ENCODE peak calls at places on chromosomes 12 and 14, in six cellular contexts. One of them, this sample, is unnamed.

GRCh38 chr12:48198619-48198973 is 4.5 kb downstream of the OR10AD1 start:
- DNase-seq in A172: no peak
- DNase-seq in stimulated activated CD4-positive, alpha-beta T cell treated with anti-CD3 and anti-CD28 coated beads, TNF-alpha, amount 100 ng/mL, for 1 hour: no peak
- DNase-seq in HS-5: no peak
- DNase-seq in fibroblast of pulmonary artery: peak
- DNase-seq in CD4-positive, alpha-beta T cell: peak
- DNase-seq in this sample: no peak

GRCh38 chr12:111398530-111398929 is 7.2 kb upstream of the SH2B3 start:
- DNase-seq in fibroblast of pulmonary artery: no peak
- DNase-seq in HS-5: no peak
- DNase-seq in A172: no peak
- DNase-seq in CD4-positive, alpha-beta T cell: no peak
- DNase-seq in stimulated activated CD4-positive, alpha-beta T cell treated with anti-CD3 and anti-CD28 coated beads, TNF-alpha, amount 100 ng/mL, for 1 hour: no peak
- DNase-seq in this sample: no peak

GRCh38 chr12:13843841-13844240 is 137.6 kb downstream of the GRIN2B start:
- DNase-seq in HS-5: no peak
- DNase-seq in A172: no peak
- DNase-seq in stimulated activated CD4-positive, alpha-beta T cell treated with anti-CD3 and anti-CD28 coated beads, TNF-alpha, amount 100 ng/mL, for 1 hour: no peak
- DNase-seq in CD4-positive, alpha-beta T cell: no peak
- DNase-seq in fibroblast of pulmonary artery: no peak
- DNase-seq in this sample: no peak

GRCh38 chr12:89353188-89353822 is 1.0 kb upstream of the DUSP6 start:
- DNase-seq in CD4-positive, alpha-beta T cell: no peak
- DNase-seq in A172: peak
- DNase-seq in HS-5: no peak
- DNase-seq in fibroblast of pulmonary artery: peak
- DNase-seq in stimulated activated CD4-positive, alpha-beta T cell treated with anti-CD3 and anti-CD28 coated beads, TNF-alpha, amount 100 ng/mL, for 1 hour: peak
- DNase-seq in this sample: peak

GRCh38 chr12:110929818-110930217 is 9.4 kb upstream of the MYL2 start:
- DNase-seq in HS-5: no peak
- DNase-seq in A172: no peak
- DNase-seq in stimulated activated CD4-positive, alpha-beta T cell treated with anti-CD3 and anti-CD28 coated beads, TNF-alpha, amount 100 ng/mL, for 1 hour: no peak
- DNase-seq in fibroblast of pulmonary artery: no peak
- DNase-seq in CD4-positive, alpha-beta T cell: no peak
- DNase-seq in this sample: no peak

GRCh38 chr12:132168311-132169031 is 24.2 kb downstream of the NOC4L start:
- DNase-seq in stimulated activated CD4-positive, alpha-beta T cell treated with anti-CD3 and anti-CD28 coated beads, TNF-alpha, amount 100 ng/mL, for 1 hour: no peak
- DNase-seq in CD4-positive, alpha-beta T cell: no peak
- DNase-seq in fibroblast of pulmonary artery: no peak
- DNase-seq in A172: no peak
- DNase-seq in HS-5: no peak
- DNase-seq in this sample: no peak

GRCh38 chr14:58861546-58861945 is 223.8 kb downstream of the DACT1 start:
- DNase-seq in A172: no peak
- DNase-seq in stimulated activated CD4-positive, alpha-beta T cell treated with anti-CD3 and anti-CD28 coated beads, TNF-alpha, amount 100 ng/mL, for 1 hour: no peak
- DNase-seq in HS-5: no peak
- DNase-seq in CD4-positive, alpha-beta T cell: no peak
- DNase-seq in fibroblast of pulmonary artery: peak
- DNase-seq in this sample: no peak

GRCh38 chr12:79566452-79566851 is 124.3 kb downstream of the PAWR start:
- DNase-seq in HS-5: no peak
- DNase-seq in stimulated activated CD4-positive, alpha-beta T cell treated with anti-CD3 and anti-CD28 coated beads, TNF-alpha, amount 100 ng/mL, for 1 hour: no peak
- DNase-seq in CD4-positive, alpha-beta T cell: no peak
- DNase-seq in fibroblast of pulmonary artery: peak
- DNase-seq in A172: no peak
- DNase-seq in this sample: no peak

GRCh38 chr14:103136388-103137271 is 13.4 kb downstream of the TNFAIP2 start:
- DNase-seq in HS-5: no peak
- DNase-seq in A172: peak
- DNase-seq in fibroblast of pulmonary artery: peak
- DNase-seq in stimulated activated CD4-positive, alpha-beta T cell treated with anti-CD3 and anti-CD28 coated beads, TNF-alpha, amount 100 ng/mL, for 1 hour: no peak
- DNase-seq in CD4-positive, alpha-beta T cell: no peak
- DNase-seq in this sample: no peak

GRCh38 chr14:28901631-28902030 is 135.0 kb downstream of the FOXG1 start:
- DNase-seq in HS-5: no peak
- DNase-seq in fibroblast of pulmonary artery: no peak
- DNase-seq in A172: no peak
- DNase-seq in stimulated activated CD4-positive, alpha-beta T cell treated with anti-CD3 and anti-CD28 coated beads, TNF-alpha, amount 100 ng/mL, for 1 hour: no peak
- DNase-seq in CD4-positive, alpha-beta T cell: no peak
- DNase-seq in this sample: no peak

GRCh38 chr14:102530828-102531478 is 21.4 kb upstream of the ANKRD9 start:
- DNase-seq in fibroblast of pulmonary artery: no peak
- DNase-seq in stimulated activated CD4-positive, alpha-beta T cell treated with anti-CD3 and anti-CD28 coated beads, TNF-alpha, amount 100 ng/mL, for 1 hour: no peak
- DNase-seq in HS-5: no peak
- DNase-seq in A172: peak
- DNase-seq in CD4-positive, alpha-beta T cell: no peak
- DNase-seq in this sample: no peak

GRCh38 chr12:5184159-5184558 is 140.5 kb downstream of the KCNA5 start:
- DNase-seq in CD4-positive, alpha-beta T cell: no peak
- DNase-seq in A172: no peak
- DNase-seq in stimulated activated CD4-positive, alpha-beta T cell treated with anti-CD3 and anti-CD28 coated beads, TNF-alpha, amount 100 ng/mL, for 1 hour: no peak
- DNase-seq in HS-5: no peak
- DNase-seq in fibroblast of pulmonary artery: no peak
- DNase-seq in this sample: no peak

GRCh38 chr12:106308611-106309010 is 6.1 kb downstream of the TCP11L2 start:
- DNase-seq in fibroblast of pulmonary artery: no peak
- DNase-seq in HS-5: no peak
- DNase-seq in stimulated activated CD4-positive, alpha-beta T cell treated with anti-CD3 and anti-CD28 coated beads, TNF-alpha, amount 100 ng/mL, for 1 hour: no peak
- DNase-seq in A172: no peak
- DNase-seq in CD4-positive, alpha-beta T cell: no peak
- DNase-seq in this sample: no peak

GRCh38 chr14:22386924-22387775 is 201.9 kb downstream of the DAD1 start:
- DNase-seq in A172: peak
- DNase-seq in HS-5: peak
- DNase-seq in CD4-positive, alpha-beta T cell: no peak
- DNase-seq in fibroblast of pulmonary artery: peak
- DNase-seq in stimulated activated CD4-positive, alpha-beta T cell treated with anti-CD3 and anti-CD28 coated beads, TNF-alpha, amount 100 ng/mL, for 1 hour: no peak
- DNase-seq in this sample: no peak

GRCh38 chr12:49868952-49869815 is 26.3 kb upstream of the BCDIN3D start:
- DNase-seq in stimulated activated CD4-positive, alpha-beta T cell treated with anti-CD3 and anti-CD28 coated beads, TNF-alpha, amount 100 ng/mL, for 1 hour: no peak
- DNase-seq in fibroblast of pulmonary artery: peak
- DNase-seq in A172: peak
- DNase-seq in CD4-positive, alpha-beta T cell: no peak
- DNase-seq in HS-5: peak
- DNase-seq in this sample: no peak

GRCh38 chr12:62689042-62689839 is 222.6 kb downstream of the MON2 start:
- DNase-seq in CD4-positive, alpha-beta T cell: no peak
- DNase-seq in HS-5: no peak
- DNase-seq in stimulated activated CD4-positive, alpha-beta T cell treated with anti-CD3 and anti-CD28 coated beads, TNF-alpha, amount 100 ng/mL, for 1 hour: no peak
- DNase-seq in A172: no peak
- DNase-seq in fibroblast of pulmonary artery: no peak
- DNase-seq in this sample: no peak

GRCh38 chr12:52551466-52551865 is 1.5 kb downstream of the KRT71 start:
- DNase-seq in A172: no peak
- DNase-seq in fibroblast of pulmonary artery: no peak
- DNase-seq in HS-5: no peak
- DNase-seq in stimulated activated CD4-positive, alpha-beta T cell treated with anti-CD3 and anti-CD28 coated beads, TNF-alpha, amount 100 ng/mL, for 1 hour: no peak
- DNase-seq in CD4-positive, alpha-beta T cell: no peak
- DNase-seq in this sample: no peak

GRCh38 chr12:94872671-94873367 is 130.7 kb downstream of the NDUFA12 start:
- DNase-seq in fibroblast of pulmonary artery: no peak
- DNase-seq in HS-5: no peak
- DNase-seq in CD4-positive, alpha-beta T cell: no peak
- DNase-seq in A172: no peak
- DNase-seq in stimulated activated CD4-positive, alpha-beta T cell treated with anti-CD3 and anti-CD28 coated beads, TNF-alpha, amount 100 ng/mL, for 1 hour: no peak
- DNase-seq in this sample: no peak

GRCh38 chr14:51616724-51617409 is 34.8 kb upstream of the FRMD6 start:
- DNase-seq in HS-5: peak
- DNase-seq in A172: peak
- DNase-seq in CD4-positive, alpha-beta T cell: no peak
- DNase-seq in stimulated activated CD4-positive, alpha-beta T cell treated with anti-CD3 and anti-CD28 coated beads, TNF-alpha, amount 100 ng/mL, for 1 hour: no peak
- DNase-seq in fibroblast of pulmonary artery: peak
- DNase-seq in this sample: no peak

GRCh38 chr12:21453312-21453852 is 15.9 kb downstream of the PYROXD1 start:
- DNase-seq in stimulated activated CD4-positive, alpha-beta T cell treated with anti-CD3 and anti-CD28 coated beads, TNF-alpha, amount 100 ng/mL, for 1 hour: no peak
- DNase-seq in A172: no peak
- DNase-seq in CD4-positive, alpha-beta T cell: no peak
- DNase-seq in HS-5: no peak
- DNase-seq in fibroblast of pulmonary artery: no peak
- DNase-seq in this sample: no peak

GRCh38 chr12:47554046-47554653 is 151.7 kb downstream of the RPAP3 start:
- DNase-seq in A172: no peak
- DNase-seq in fibroblast of pulmonary artery: no peak
- DNase-seq in CD4-positive, alpha-beta T cell: no peak
- DNase-seq in stimulated activated CD4-positive, alpha-beta T cell treated with anti-CD3 and anti-CD28 coated beads, TNF-alpha, amount 100 ng/mL, for 1 hour: no peak
- DNase-seq in HS-5: no peak
- DNase-seq in this sample: no peak

GRCh38 chr12:95633049-95633545 is 81.8 kb upstream of the USP44 start:
- DNase-seq in A172: peak
- DNase-seq in HS-5: peak
- DNase-seq in stimulated activated CD4-positive, alpha-beta T cell treated with anti-CD3 and anti-CD28 coated beads, TNF-alpha, amount 100 ng/mL, for 1 hour: no peak
- DNase-seq in fibroblast of pulmonary artery: peak
- DNase-seq in CD4-positive, alpha-beta T cell: no peak
- DNase-seq in this sample: no peak

GRCh38 chr12:94500831-94501567 is 41.3 kb upstream of the CEP83 start:
- DNase-seq in fibroblast of pulmonary artery: peak
- DNase-seq in HS-5: no peak
- DNase-seq in stimulated activated CD4-positive, alpha-beta T cell treated with anti-CD3 and anti-CD28 coated beads, TNF-alpha, amount 100 ng/mL, for 1 hour: no peak
- DNase-seq in A172: no peak
- DNase-seq in CD4-positive, alpha-beta T cell: no peak
- DNase-seq in this sample: no peak

GRCh38 chr12:99824900-99825562 is 159.7 kb downstream of the ANKS1B start:
- DNase-seq in stimulated activated CD4-positive, alpha-beta T cell treated with anti-CD3 and anti-CD28 coated beads, TNF-alpha, amount 100 ng/mL, for 1 hour: no peak
- DNase-seq in A172: no peak
- DNase-seq in CD4-positive, alpha-beta T cell: no peak
- DNase-seq in fibroblast of pulmonary artery: no peak
- DNase-seq in HS-5: no peak
- DNase-seq in this sample: no peak

GRCh38 chr14:72000907-72001306 is 68.7 kb downstream of the RGS6 start:
- DNase-seq in HS-5: no peak
- DNase-seq in stimulated activated CD4-positive, alpha-beta T cell treated with anti-CD3 and anti-CD28 coated beads, TNF-alpha, amount 100 ng/mL, for 1 hour: no peak
- DNase-seq in fibroblast of pulmonary artery: no peak
- DNase-seq in CD4-positive, alpha-beta T cell: no peak
- DNase-seq in A172: no peak
- DNase-seq in this sample: no peak

GRCh38 chr12:89636776-89637160 is 71.9 kb downstream of the ATP2B1 start:
- DNase-seq in CD4-positive, alpha-beta T cell: no peak
- DNase-seq in stimulated activated CD4-positive, alpha-beta T cell treated with anti-CD3 and anti-CD28 coated beads, TNF-alpha, amount 100 ng/mL, for 1 hour: no peak
- DNase-seq in HS-5: no peak
- DNase-seq in A172: no peak
- DNase-seq in fibroblast of pulmonary artery: no peak
- DNase-seq in this sample: no peak

GRCh38 chr12:130218682-130219081 is 56.4 kb downstream of the FZD10 start:
- DNase-seq in stimulated activated CD4-positive, alpha-beta T cell treated with anti-CD3 and anti-CD28 coated beads, TNF-alpha, amount 100 ng/mL, for 1 hour: no peak
- DNase-seq in fibroblast of pulmonary artery: no peak
- DNase-seq in A172: no peak
- DNase-seq in HS-5: no peak
- DNase-seq in CD4-positive, alpha-beta T cell: no peak
- DNase-seq in this sample: no peak

GRCh38 chr14:101399737-101400517 is 161.4 kb upstream of the DIO3 start:
- DNase-seq in fibroblast of pulmonary artery: no peak
- DNase-seq in A172: no peak
- DNase-seq in CD4-positive, alpha-beta T cell: no peak
- DNase-seq in stimulated activated CD4-positive, alpha-beta T cell treated with anti-CD3 and anti-CD28 coated beads, TNF-alpha, amount 100 ng/mL, for 1 hour: no peak
- DNase-seq in HS-5: no peak
- DNase-seq in this sample: no peak

GRCh38 chr12:51521554-51522276 is 69.3 kb upstream of the SCN8A start:
- DNase-seq in CD4-positive, alpha-beta T cell: no peak
- DNase-seq in A172: no peak
- DNase-seq in fibroblast of pulmonary artery: peak
- DNase-seq in HS-5: no peak
- DNase-seq in stimulated activated CD4-positive, alpha-beta T cell treated with anti-CD3 and anti-CD28 coated beads, TNF-alpha, amount 100 ng/mL, for 1 hour: no peak
- DNase-seq in this sample: no peak

GRCh38 chr12:99605-100004 is 33.0 kb downstream of the IQSEC3 start:
- DNase-seq in A172: no peak
- DNase-seq in fibroblast of pulmonary artery: peak
- DNase-seq in HS-5: no peak
- DNase-seq in stimulated activated CD4-positive, alpha-beta T cell treated with anti-CD3 and anti-CD28 coated beads, TNF-alpha, amount 100 ng/mL, for 1 hour: no peak
- DNase-seq in CD4-positive, alpha-beta T cell: no peak
- DNase-seq in this sample: no peak

This sample was measured in activated T-cell treated with anti-CD3 and anti-CD28 coated beads for 4 hours.